ENCODE peak calls at places on chromosomes 4 and X, in six cellular contexts. One of them, this sample, is unnamed.

GRCh38 chr4:37799941-37800554 is 26.4 kb upstream of the PGM2 start:
- DNase-seq in stomach: no peak
- DNase-seq in fibroblast of pulmonary artery: peak; percentile 29
- DNase-seq in ovary: no peak
- DNase-seq in keratinocyte: no peak
- DNase-seq in AG09309: no peak
- DNase-seq in this sample: no peak

GRCh38 chr4:150209140-150209829 is 131.0 kb downstream of the DCLK2 start:
- DNase-seq in stomach: peak; percentile 59
- DNase-seq in fibroblast of pulmonary artery: peak; percentile 84
- DNase-seq in ovary: peak; percentile 65
- DNase-seq in keratinocyte: no peak
- DNase-seq in AG09309: peak; percentile 13
- DNase-seq in this sample: peak; percentile 51

GRCh38 chrX:105610401-105610800 is 211.9 kb upstream of the NRK start:
- DNase-seq in stomach: no peak
- DNase-seq in fibroblast of pulmonary artery: peak; percentile 1
- DNase-seq in ovary: no peak
- DNase-seq in keratinocyte: no peak
- DNase-seq in AG09309: no peak
- DNase-seq in this sample: no peak

GRCh38 chr4:138616775-138617174 is 374.6 kb upstream of the SLC7A11 start:
- DNase-seq in stomach: no peak
- DNase-seq in fibroblast of pulmonary artery: peak; percentile 59
- DNase-seq in ovary: no peak
- DNase-seq in keratinocyte: no peak
- DNase-seq in AG09309: no peak
- DNase-seq in this sample: no peak

GRCh38 chrX:71603618-71604017 is 14.7 kb downstream of the CXCR3 start:
- DNase-seq in stomach: no peak
- DNase-seq in fibroblast of pulmonary artery: peak; percentile 8
- DNase-seq in ovary: no peak
- DNase-seq in keratinocyte: no peak
- DNase-seq in AG09309: no peak
- DNase-seq in this sample: no peak

GRCh38 chr4:43864616-43865146 is 583.9 kb downstream of the KCTD8 start:
- DNase-seq in stomach: no peak
- DNase-seq in fibroblast of pulmonary artery: no peak
- DNase-seq in ovary: no peak
- DNase-seq in keratinocyte: no peak
- DNase-seq in AG09309: no peak
- DNase-seq in this sample: no peak

GRCh38 chr4:68904786-68905185 is 46.8 kb downstream of the UGT2A3 start:
- DNase-seq in stomach: no peak
- DNase-seq in fibroblast of pulmonary artery: no peak
- DNase-seq in ovary: no peak
- DNase-seq in keratinocyte: no peak
- DNase-seq in AG09309: no peak
- DNase-seq in this sample: no peak

GRCh38 chrX:107227780-107228485 is 21.5 kb downstream of the DNAAF6 start:
- DNase-seq in stomach: no peak
- DNase-seq in fibroblast of pulmonary artery: no peak
- DNase-seq in ovary: no peak
- DNase-seq in keratinocyte: no peak
- DNase-seq in AG09309: no peak
- DNase-seq in this sample: no peak

GRCh38 chr4:16443504-16444088 is 217.3 kb upstream of the TAPT1 start:
- DNase-seq in stomach: no peak
- DNase-seq in fibroblast of pulmonary artery: peak; percentile 69
- DNase-seq in ovary: no peak
- DNase-seq in keratinocyte: no peak
- DNase-seq in AG09309: no peak
- DNase-seq in this sample: no peak

GRCh38 chrX:45668686-45669443 is 468.2 kb upstream of the DIPK2B start:
- DNase-seq in stomach: no peak
- DNase-seq in fibroblast of pulmonary artery: peak; percentile 66
- DNase-seq in ovary: no peak
- DNase-seq in keratinocyte: peak; percentile 67
- DNase-seq in AG09309: peak; percentile 79
- DNase-seq in this sample: no peak

GRCh38 chr4:76831475-76832390 is 66.2 kb downstream of the SOWAHB start:
- DNase-seq in stomach: no peak
- DNase-seq in fibroblast of pulmonary artery: no peak
- DNase-seq in ovary: no peak
- DNase-seq in keratinocyte: no peak
- DNase-seq in AG09309: no peak
- DNase-seq in this sample: no peak

GRCh38 chr4:99815597-99816011 is 1.0 kb upstream of the DAPP1 start:
- DNase-seq in stomach: peak; percentile 77
- DNase-seq in fibroblast of pulmonary artery: peak; percentile 7
- DNase-seq in ovary: no peak
- DNase-seq in keratinocyte: peak; percentile 99
- DNase-seq in AG09309: no peak
- DNase-seq in this sample: peak; percentile 69

GRCh38 chr4:99811850-99812249 is 4.8 kb upstream of the DAPP1 start:
- DNase-seq in stomach: no peak
- DNase-seq in fibroblast of pulmonary artery: peak; percentile 51
- DNase-seq in ovary: no peak
- DNase-seq in keratinocyte: no peak
- DNase-seq in AG09309: no peak
- DNase-seq in this sample: no peak

GRCh38 chr4:99817310-99817885 is 771 bp downstream of the DAPP1 start:
- DNase-seq in stomach: no peak
- DNase-seq in fibroblast of pulmonary artery: no peak
- DNase-seq in ovary: no peak
- DNase-seq in keratinocyte: no peak
- DNase-seq in AG09309: no peak
- DNase-seq in this sample: no peak

GRCh38 chr4:99818661-99819060 is 2.0 kb downstream of the DAPP1 start:
- DNase-seq in stomach: no peak
- DNase-seq in fibroblast of pulmonary artery: no peak
- DNase-seq in ovary: no peak
- DNase-seq in keratinocyte: no peak
- DNase-seq in AG09309: no peak
- DNase-seq in this sample: no peak

GRCh38 chr4:99816611-99817309 is at the start of gene DAPP1:
- DNase-seq in stomach: peak; percentile 74
- DNase-seq in fibroblast of pulmonary artery: no peak
- DNase-seq in ovary: no peak
- DNase-seq in keratinocyte: peak; percentile 94
- DNase-seq in AG09309: no peak
- DNase-seq in this sample: peak; percentile 66
- H3K4me3 ChIP-seq in stomach: peak within 1 kb of the TSS; percentile 42
- H3K4me3 ChIP-seq in fibroblast of pulmonary artery: no peak within 1 kb of the TSS
- H3K4me3 ChIP-seq in ovary: no peak within 1 kb of the TSS
- H3K4me3 ChIP-seq in keratinocyte: peak within 1 kb of the TSS; percentile 96
- H3K4me3 ChIP-seq in AG09309: no peak within 1 kb of the TSS
- H3K4me3 ChIP-seq in this sample: no peak within 1 kb of the TSS

GRCh38 chrX:13090261-13091110 is 46.1 kb upstream of the FAM9C start:
- DNase-seq in stomach: no peak
- DNase-seq in fibroblast of pulmonary artery: peak; percentile 51
- DNase-seq in ovary: no peak
- DNase-seq in keratinocyte: no peak
- DNase-seq in AG09309: no peak
- DNase-seq in this sample: no peak

GRCh38 chrX:13094374-13094773 is 50.0 kb upstream of the FAM9C start:
- DNase-seq in stomach: no peak
- DNase-seq in fibroblast of pulmonary artery: no peak
- DNase-seq in ovary: no peak
- DNase-seq in keratinocyte: no peak
- DNase-seq in AG09309: no peak
- DNase-seq in this sample: no peak

GRCh38 chrX:13093489-13094140 is 49.2 kb upstream of the FAM9C start:
- DNase-seq in stomach: no peak
- DNase-seq in fibroblast of pulmonary artery: no peak
- DNase-seq in ovary: no peak
- DNase-seq in keratinocyte: no peak
- DNase-seq in AG09309: no peak
- DNase-seq in this sample: no peak

GRCh38 chrX:13091111-13091765 is 46.8 kb upstream of the FAM9C start:
- DNase-seq in stomach: no peak
- DNase-seq in fibroblast of pulmonary artery: peak; percentile 20
- DNase-seq in ovary: no peak
- DNase-seq in keratinocyte: no peak
- DNase-seq in AG09309: no peak
- DNase-seq in this sample: no peak

DNA sequence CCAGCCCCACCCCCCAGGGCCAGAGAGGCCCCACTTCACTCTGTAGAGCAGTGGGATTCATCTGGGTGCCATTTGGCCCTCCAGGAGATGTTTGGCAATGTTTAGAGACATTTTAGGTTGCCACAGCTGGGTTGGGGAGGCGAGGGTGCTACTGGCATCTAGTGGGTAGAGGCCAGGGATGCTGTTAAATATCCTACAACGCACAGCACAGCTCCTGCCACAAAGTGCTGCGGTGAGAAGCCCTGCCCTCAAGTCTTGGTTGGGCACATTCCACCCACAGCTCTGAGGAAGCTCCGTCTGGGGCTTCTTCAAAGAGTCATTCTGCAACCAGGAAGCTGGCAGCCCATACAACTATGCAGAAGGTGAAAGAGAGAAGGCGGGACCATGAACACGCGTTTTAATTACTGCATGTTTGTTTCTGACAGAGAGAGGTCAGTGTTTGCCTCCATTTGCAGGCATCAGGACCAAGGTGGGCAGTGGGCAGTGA is 48.1 kb upstream of the FAM9C start:
- DNase-seq in stomach: peak; percentile 48
- DNase-seq in fibroblast of pulmonary artery: no peak
- DNase-seq in ovary: no peak
- DNase-seq in keratinocyte: no peak
- DNase-seq in AG09309: no peak
- DNase-seq in this sample: peak; percentile 69
- TF ChIP-seq CTCF in stomach: no peak
- TF ChIP-seq CTCF in fibroblast of pulmonary artery: no peak
- TF ChIP-seq CTCF in ovary: no peak
- TF ChIP-seq CTCF in keratinocyte: peak; percentile 12
- TF ChIP-seq CTCF in AG09309: no peak
- TF ChIP-seq CTCF in this sample: no peak

GRCh38 chrX:1657367-1658082 is 42.7 kb downstream of the ASMT start:
- DNase-seq in stomach: no peak
- DNase-seq in fibroblast of pulmonary artery: peak; percentile 76
- DNase-seq in ovary: no peak
- DNase-seq in keratinocyte: no peak
- DNase-seq in AG09309: no peak
- DNase-seq in this sample: no peak
- H3K4me3 ChIP-seq in stomach: peak overlapping the region; percentile 1
- H3K4me3 ChIP-seq in fibroblast of pulmonary artery: peak overlapping the region; percentile 9
- H3K4me3 ChIP-seq in ovary: no peak overlapping the region
- H3K4me3 ChIP-seq in keratinocyte: peak overlapping the region; percentile 47
- H3K4me3 ChIP-seq in AG09309: no peak overlapping the region
- H3K4me3 ChIP-seq in this sample: peak overlapping the region; percentile 4

DNA sequence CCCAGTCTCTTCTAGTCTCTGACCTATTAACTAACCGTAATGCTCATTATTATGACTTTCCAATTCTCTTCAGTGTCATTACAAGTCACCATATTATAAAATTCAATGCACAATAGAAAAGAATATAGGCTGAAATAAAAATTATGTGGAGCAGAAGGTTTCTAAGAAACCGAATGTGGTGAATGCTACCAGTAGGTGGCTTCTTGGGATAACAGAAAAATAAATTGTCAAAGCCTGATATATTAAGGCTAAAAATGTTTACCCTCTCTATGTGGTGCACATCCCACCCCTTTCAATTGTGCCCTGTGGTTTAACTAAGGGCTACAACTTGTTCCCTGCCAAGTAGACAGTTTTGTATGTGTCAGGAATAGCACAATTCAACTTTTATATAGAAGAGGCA is 624.6 kb upstream of the TECRL start:
- DNase-seq in stomach: no peak
- DNase-seq in fibroblast of pulmonary artery: peak; percentile 18
- DNase-seq in ovary: no peak
- DNase-seq in keratinocyte: no peak
- DNase-seq in AG09309: no peak
- DNase-seq in this sample: no peak
- TF ChIP-seq CTCF in stomach: no peak
- TF ChIP-seq CTCF in fibroblast of pulmonary artery: peak; percentile 31
- TF ChIP-seq CTCF in ovary: no peak
- TF ChIP-seq CTCF in keratinocyte: no peak
- TF ChIP-seq CTCF in AG09309: no peak
- TF ChIP-seq CTCF in this sample: no peak

DNA sequence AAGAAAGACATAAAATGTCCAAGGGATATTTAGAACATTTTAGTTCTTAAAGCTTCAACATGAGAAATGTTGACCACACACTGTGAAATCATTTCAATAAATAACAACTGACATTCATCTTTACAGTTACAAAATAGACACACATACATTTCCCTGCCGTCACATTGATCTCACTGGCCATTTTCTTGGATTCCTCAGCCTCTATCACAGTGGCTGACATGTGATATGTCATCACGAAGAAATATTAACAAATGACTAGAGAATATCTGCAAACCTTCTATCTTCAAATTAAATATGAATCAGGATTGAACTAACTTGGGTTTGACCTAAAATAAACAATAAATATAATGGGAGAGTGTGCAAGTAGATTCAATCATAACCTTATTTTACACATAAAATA is 1.8 kb downstream of the CXCL2 start:
- DNase-seq in stomach: no peak
- DNase-seq in fibroblast of pulmonary artery: peak; percentile 62
- DNase-seq in ovary: no peak
- DNase-seq in keratinocyte: no peak
- DNase-seq in AG09309: no peak
- DNase-seq in this sample: no peak
- H3K4me3 ChIP-seq in stomach: peak overlapping the region; percentile 51
- H3K4me3 ChIP-seq in fibroblast of pulmonary artery: peak overlapping the region; percentile 81
- H3K4me3 ChIP-seq in ovary: no peak overlapping the region
- H3K4me3 ChIP-seq in keratinocyte: no peak overlapping the region
- H3K4me3 ChIP-seq in AG09309: no peak overlapping the region
- H3K4me3 ChIP-seq in this sample: peak overlapping the region; percentile 54

GRCh38 chr4:183249854-183250253 is 70.2 kb downstream of the CLDN22 start:
- DNase-seq in stomach: no peak
- DNase-seq in fibroblast of pulmonary artery: peak; percentile 74
- DNase-seq in ovary: no peak
- DNase-seq in keratinocyte: no peak
- DNase-seq in AG09309: no peak
- DNase-seq in this sample: no peak
- TF ChIP-seq CTCF in stomach: no peak
- TF ChIP-seq CTCF in fibroblast of pulmonary artery: peak; percentile 55
- TF ChIP-seq CTCF in ovary: no peak
- TF ChIP-seq CTCF in keratinocyte: peak; percentile 56
- TF ChIP-seq CTCF in AG09309: peak; percentile 49
- TF ChIP-seq CTCF in this sample: no peak

DNA sequence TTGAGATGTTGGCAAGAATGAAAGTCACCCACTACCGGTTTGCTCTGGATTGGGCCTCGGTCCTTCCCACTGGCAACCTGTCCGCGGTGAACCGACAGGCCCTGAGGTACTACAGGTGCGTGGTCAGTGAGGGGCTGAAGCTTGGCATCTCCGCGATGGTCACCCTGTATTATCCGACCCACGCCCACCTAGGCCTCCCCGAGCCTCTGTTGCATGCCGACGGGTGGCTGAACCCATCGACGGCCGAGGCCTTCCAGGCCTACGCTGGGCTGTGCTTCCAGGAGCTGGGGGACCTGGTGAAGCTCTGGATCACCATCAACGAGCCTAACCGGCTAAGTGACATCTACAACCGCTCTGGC is 12.3 kb downstream of the RPL9 start:
- DNase-seq in stomach: no peak
- DNase-seq in fibroblast of pulmonary artery: no peak
- DNase-seq in ovary: no peak
- DNase-seq in keratinocyte: no peak
- DNase-seq in AG09309: no peak
- DNase-seq in this sample: no peak
- H3K4me3 ChIP-seq in stomach: peak overlapping the region; percentile 52
- H3K4me3 ChIP-seq in fibroblast of pulmonary artery: peak overlapping the region; percentile 43
- H3K4me3 ChIP-seq in ovary: peak overlapping the region; percentile 36
- H3K4me3 ChIP-seq in keratinocyte: peak overlapping the region; percentile 62
- H3K4me3 ChIP-seq in AG09309: no peak overlapping the region
- H3K4me3 ChIP-seq in this sample: peak overlapping the region; percentile 39

GRCh38 chrX:119391279-119391678 is 7.9 kb upstream of the SLC25A43 start:
- DNase-seq in stomach: peak; percentile 29
- DNase-seq in fibroblast of pulmonary artery: peak; percentile 48
- DNase-seq in ovary: no peak
- DNase-seq in keratinocyte: no peak
- DNase-seq in AG09309: no peak
- DNase-seq in this sample: no peak
- TF ChIP-seq CTCF in stomach: no peak
- TF ChIP-seq CTCF in fibroblast of pulmonary artery: peak; percentile 39
- TF ChIP-seq CTCF in ovary: no peak
- TF ChIP-seq CTCF in keratinocyte: peak; percentile 49
- TF ChIP-seq CTCF in AG09309: peak; percentile 47
- TF ChIP-seq CTCF in this sample: no peak